ENCODE peak calls at places on chromosomes 13 and 19, in six cellular contexts. T is K562, D is A549, S is HepG2, K is upper lobe of left lung, Z is GM12878. H is an unnamed sample.

GRCh38 chr13:27482996-27483395 is 32.6 kb upstream of the MTIF3 start:
- ATAC-seq in T (no peak), D (no peak), S (no peak), K (no peak), Z (peak), H (no peak)

GRCh38 chr19:47020132-47020805 is 632 bp downstream of the NPAS1 start:
- ATAC-seq in T (no peak), D (no peak), S (peak), K (peak), Z (peak), H (no peak)

GRCh38 chr13:108155185-108156106 is 59.9 kb downstream of the LIG4 start:
- ATAC-seq in T (no peak), D (no peak), S (no peak), K (peak), Z (peak), H (no peak)

GRCh38 chr19:5707576-5708575 is 12.1 kb downstream of the LONP1 start:
- ATAC-seq in T (peak), D (no peak), S (no peak), K (peak), Z (no peak), H (no peak)

GRCh38 chr13:97329331-97329730 is 104.6 kb upstream of the RAP2A start:
- ATAC-seq in T (no peak), D (no peak), S (no peak), K (no peak), Z (no peak), H (no peak)

GRCh38 chr19:5055457-5055776 is 86.5 kb downstream of the KDM4B start:
- ATAC-seq in T (no peak), D (no peak), S (no peak), K (no peak), Z (no peak), H (no peak)

GRCh38 chr19:55407625-55408319 is at the start of gene UBE2S:
- ATAC-seq in T (peak), D (peak), S (peak), K (peak), Z (peak), H (peak)

GRCh38 chr13:47546265-47546962 is 454.7 kb downstream of the SUCLA2 start:
- ATAC-seq in T (no peak), D (no peak), S (no peak), K (no peak), Z (no peak), H (no peak)

DNA sequence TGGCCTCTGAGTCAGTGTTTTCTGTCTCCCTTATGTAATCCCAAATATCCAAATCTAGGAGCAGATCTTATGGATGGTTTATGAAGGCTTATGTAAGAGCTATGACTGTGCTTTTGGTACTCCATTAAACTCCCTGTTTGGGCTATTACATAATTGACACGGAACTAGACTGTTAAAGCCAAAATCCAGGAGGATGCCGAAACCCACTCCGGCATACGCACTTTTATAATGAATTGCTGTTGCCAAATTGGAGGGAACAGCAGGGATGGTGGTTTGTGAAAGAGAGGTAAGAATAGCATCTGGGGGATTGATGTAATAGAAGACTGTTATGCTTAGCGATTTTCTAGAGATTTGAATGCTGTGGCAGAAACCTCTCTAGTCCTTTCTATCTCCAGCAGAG is 2.0 kb downstream of the MTUS2 start:
- ATAC-seq in T (no peak), D (no peak), S (no peak), K (no peak), Z (no peak), H (no peak)
- H3K4me3 ChIP-seq in T (no peak), D (no peak), S (no peak), K (no peak), Z (no peak), H (no peak)

DNA sequence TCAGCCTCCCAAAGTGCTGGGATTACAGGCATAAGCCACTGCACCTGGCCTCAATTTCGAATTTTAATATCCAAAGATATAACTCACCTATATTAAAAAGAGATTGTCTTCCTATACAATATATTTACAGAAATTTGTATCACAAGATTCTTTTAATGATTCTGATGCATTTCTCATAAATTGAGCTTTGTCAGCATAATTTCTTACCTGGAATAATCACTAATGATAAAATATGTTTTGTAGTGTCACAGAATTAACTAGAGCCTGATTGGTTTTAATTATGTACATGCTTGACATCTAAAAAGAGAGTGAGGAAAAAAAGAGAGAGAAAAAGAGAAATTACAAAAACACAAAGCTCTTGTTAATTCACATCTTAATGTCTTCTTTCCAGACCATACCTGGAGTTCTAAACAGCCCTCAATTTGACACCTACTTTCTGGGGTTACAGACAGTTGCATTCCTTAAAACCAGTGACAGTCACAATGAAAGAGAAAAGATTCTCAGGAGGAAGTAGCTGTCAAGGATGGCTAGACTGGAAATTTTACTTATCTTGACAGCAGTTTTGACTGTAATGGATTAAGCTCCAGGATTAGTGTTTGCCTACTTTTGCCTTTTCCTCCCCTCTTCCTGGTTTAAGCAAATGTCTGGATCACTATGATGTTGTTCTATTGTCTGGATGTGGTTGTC is 214.4 kb downstream of the SPRY2 start:
- ATAC-seq in T (no peak), D (no peak), S (no peak), K (no peak), Z (peak), H (no peak)
- TF ChIP-seq EP300 in T (no peak), D (no peak), S (no peak), K (no peak), Z (no peak), H (no peak)

GRCh38 chr19:1270854-1271527 is 1.9 kb downstream of the CIRBP start:
- ATAC-seq in T (no peak), D (no peak), S (no peak), K (no peak), Z (no peak), H (no peak)

GRCh38 chr19:1269065-1269477 is at the start of gene CIRBP:
- ATAC-seq in T (peak), D (peak), S (peak), K (peak), Z (peak), H (peak)

GRCh38 chr19:1268392-1269064 is 604 bp upstream of the CIRBP start:
- ATAC-seq in T (no peak), D (no peak), S (no peak), K (no peak), Z (no peak), H (no peak)

GRCh38 chr19:1270168-1270853 is 1.2 kb downstream of the CIRBP start:
- ATAC-seq in T (no peak), D (no peak), S (no peak), K (no peak), Z (no peak), H (no peak)

DNA sequence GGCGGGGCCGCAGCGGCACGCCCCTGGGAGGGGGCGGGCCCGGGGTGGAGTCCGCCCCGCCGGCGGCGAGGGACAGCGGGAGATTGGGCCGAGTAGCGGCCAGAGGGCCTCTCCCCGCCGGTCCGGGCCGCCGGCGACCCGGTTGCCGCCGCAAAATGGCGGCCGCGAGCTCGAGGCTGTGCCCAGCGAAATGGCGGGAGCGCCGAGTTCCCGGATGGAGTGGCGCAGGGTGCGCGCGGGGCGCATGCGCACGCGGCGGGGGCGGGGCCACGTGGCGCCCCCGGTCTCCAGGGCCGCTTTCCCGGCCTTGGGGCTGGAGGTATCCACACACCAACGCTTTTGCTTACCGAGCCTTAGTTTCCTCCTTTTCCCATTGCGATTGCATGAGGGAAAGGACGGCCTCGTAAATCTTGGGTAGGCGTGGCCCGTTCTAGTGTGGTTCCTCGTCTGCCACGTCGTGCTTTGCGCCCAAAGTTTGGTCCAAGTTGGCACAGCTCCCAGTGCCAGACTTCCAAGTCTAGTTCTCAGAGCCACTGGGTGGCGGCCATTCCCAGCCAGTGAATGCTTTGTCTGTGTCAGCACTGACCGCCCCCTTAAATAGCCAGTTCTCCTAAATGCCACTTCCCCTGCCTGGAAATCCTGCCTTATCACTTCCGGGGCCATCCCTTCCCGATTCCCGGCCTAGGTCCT is 491 bp downstream of the CIRBP start:
- ATAC-seq in T (peak), D (peak), S (no peak), K (no peak), Z (peak), H (peak)
- TF ChIP-seq POLR2A in T (peak), D (no peak), S (peak), K (no peak), Z (peak), H (peak)

DNA sequence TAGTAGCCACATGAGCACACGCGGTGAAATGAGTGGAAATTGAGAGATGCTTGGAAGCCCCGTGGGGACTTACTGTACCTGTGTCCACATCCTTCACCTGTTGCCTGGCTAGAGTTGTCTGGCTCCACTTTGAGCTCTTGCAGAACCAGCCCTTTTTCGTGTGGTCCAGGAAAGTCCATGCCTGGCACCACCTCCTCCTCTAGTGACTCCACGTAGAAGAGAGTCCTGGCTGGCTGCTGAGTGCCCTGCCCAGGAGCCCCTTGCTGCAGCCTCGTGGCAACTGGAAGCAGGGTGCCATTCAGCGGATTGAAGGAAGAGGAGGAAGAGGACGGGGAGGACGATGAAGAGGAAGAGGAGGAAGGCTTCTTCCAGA is 515 bp upstream of the ATXN8OS start:
- ATAC-seq in T (no peak), D (no peak), S (no peak), K (no peak), Z (no peak), H (no peak)
- H3K4me3 ChIP-seq in T (no peak), D (no peak), S (no peak), K (no peak), Z (no peak), H (no peak)

GRCh38 chr19:14528419-14529253 is 758 bp upstream of the TECR start:
- ATAC-seq in T (no peak), D (no peak), S (no peak), K (no peak), Z (no peak), H (peak)
- TF ChIP-seq EP300 in T (no peak), D (no peak), S (no peak), K (no peak), Z (no peak), H (no peak)

DNA sequence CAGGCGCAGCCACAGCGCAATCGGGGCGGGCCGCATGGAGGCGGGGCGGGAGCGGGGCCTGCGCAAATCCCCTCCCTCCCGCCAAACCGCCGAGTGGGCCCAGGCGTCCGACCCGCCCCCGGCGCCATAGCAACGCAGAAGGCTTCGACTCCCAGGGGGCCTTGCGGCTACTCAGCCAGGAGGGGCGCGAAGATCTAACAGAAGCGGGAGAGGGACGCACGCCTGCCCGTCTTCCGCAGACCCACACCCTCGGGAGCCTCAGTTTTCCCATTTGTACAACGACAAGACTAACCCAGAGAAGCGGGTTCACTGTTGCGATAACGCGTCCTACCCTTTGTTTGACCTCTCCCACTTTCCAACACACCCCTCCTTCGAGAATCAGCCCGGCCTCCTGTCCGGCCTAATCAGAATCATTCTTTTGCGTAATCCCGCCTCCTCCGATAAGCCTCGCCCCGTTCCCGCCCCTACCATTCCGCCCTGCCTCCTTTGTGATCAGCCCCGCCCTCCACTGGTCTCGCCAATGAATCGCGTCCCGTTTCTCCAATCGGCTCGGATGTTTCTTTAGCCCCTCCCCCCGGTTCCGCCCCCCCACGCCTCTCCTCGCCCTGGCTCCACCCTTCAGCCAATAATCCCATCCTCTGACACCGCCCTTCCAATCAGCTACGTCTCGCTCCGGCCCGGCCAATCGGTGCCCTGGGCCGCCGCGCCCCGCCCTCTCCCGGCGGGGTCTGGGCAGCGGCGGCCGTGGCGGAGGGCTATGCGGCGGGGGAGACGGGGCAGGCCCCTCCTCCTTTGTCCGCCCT is at the start of gene PCSK4:
- ATAC-seq in T (peak), D (peak), S (peak), K (peak), Z (peak), H (peak)
- TF ChIP-seq POLR2A in T (no peak), D (peak), S (no peak), K (peak), Z (no peak), H (no peak)

DNA sequence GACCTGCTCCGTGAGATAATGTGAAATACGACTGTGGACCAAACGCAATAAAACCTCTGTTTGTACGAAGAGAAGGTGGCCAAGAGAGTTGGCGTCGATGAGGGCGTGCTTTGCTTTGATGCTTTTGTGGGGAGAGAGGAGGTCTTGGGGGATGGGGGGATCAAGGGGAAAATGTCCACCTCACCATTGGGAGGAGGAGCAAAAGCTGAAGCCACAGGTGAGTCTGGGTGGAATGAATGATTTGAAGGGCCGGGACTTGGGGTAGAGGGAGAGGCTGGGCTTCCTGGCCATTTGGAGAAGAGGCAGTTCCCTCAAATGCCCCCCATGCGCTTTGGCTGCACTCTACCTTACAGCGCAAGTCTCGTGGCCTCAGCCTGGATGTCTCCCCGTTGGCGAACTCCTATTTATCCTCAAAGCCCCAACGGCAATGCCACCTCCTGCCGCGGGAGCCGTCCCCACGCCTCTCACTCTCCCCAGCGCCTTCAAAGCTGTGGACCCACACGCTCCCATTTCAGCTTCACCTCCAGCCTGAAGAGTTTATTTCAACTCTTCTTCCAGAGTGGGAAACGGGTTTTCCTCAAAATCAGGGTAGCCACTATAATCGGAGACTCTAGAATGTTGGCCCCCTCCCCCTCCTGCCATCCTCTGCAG is 787 bp upstream of the ABCA7 start:
- ATAC-seq in T (no peak), D (no peak), S (no peak), K (no peak), Z (no peak), H (no peak)
- H3K4me3 ChIP-seq in T (peak), D (no peak), S (no peak), K (peak), Z (peak), H (peak)

GRCh38 chr19:48330012-48330681 is 4.8 kb downstream of the EMP3 start:
- ATAC-seq in T (no peak), D (no peak), S (no peak), K (peak), Z (peak), H (no peak)

GRCh38 chr19:48333467-48334384 is 8.4 kb downstream of the EMP3 start:
- ATAC-seq in T (peak), D (peak), S (peak), K (peak), Z (peak), H (peak)

GRCh38 chr19:48332351-48332661 is 7.0 kb downstream of the EMP3 start:
- ATAC-seq in T (no peak), D (no peak), S (no peak), K (no peak), Z (no peak), H (no peak)

GRCh38 chr19:48329167-48329891 is 4.0 kb downstream of the EMP3 start:
- ATAC-seq in T (no peak), D (no peak), S (no peak), K (no peak), Z (peak), H (no peak)

DNA sequence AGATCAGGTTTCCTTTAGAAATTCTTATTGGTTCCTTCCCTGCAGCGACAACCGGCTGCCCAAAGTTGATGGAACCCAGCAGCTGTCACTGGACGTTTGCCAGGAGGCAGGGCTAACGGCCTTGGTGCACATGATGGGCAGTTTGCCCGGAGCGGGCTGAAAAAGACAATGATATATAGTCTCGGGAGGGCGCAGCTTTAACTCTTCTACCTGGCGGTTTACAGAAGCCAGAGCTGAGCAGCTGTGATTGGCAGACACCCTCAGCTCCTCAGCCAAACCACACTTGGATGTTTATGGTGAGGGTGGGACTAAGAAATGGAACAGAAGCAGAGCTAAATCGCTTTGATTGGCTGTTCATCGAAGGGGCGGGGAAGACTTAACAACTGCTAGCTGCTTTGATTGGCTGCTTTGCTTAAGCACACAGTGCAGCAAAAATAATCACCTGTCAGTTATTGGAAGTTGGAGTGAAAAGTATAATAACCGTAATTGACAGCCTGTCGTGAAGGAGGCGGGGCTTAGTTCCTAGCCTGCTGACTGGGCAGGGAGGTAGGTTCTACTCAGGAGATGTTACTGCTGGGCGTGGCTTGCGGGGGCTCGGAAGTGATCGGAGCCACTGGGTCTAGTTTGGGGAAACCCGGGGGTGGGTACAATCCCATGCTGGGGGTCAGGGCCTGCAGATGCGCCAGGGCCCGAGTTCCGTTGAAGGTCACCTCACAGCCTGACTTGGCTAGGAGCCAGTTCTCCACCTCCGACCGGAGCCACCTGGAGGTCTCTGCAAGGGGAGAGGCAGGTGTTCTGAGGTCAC is 7.5 kb downstream of the EMP3 start:
- ATAC-seq in T (peak), D (peak), S (peak), K (peak), Z (peak), H (peak)
- TF ChIP-seq EP300 in T (peak), D (no peak), S (no peak), K (no peak), Z (no peak), H (no peak)

GRCh38 chr19:11247934-11248333 is 8.5 kb downstream of the ANGPTL8 start:
- ATAC-seq in T (no peak), D (no peak), S (no peak), K (no peak), Z (no peak), H (no peak)

GRCh38 chr19:11244846-11245589 is 5.6 kb downstream of the ANGPTL8 start:
- ATAC-seq in T (no peak), D (no peak), S (no peak), K (no peak), Z (no peak), H (no peak)

GRCh38 chr19:11248852-11249251 is 9.4 kb downstream of the ANGPTL8 start:
- ATAC-seq in T (no peak), D (no peak), S (no peak), K (no peak), Z (no peak), H (no peak)

GRCh38 chr19:11247391-11247790 is 8.0 kb downstream of the ANGPTL8 start:
- ATAC-seq in T (no peak), D (no peak), S (no peak), K (peak), Z (no peak), H (peak)

DNA sequence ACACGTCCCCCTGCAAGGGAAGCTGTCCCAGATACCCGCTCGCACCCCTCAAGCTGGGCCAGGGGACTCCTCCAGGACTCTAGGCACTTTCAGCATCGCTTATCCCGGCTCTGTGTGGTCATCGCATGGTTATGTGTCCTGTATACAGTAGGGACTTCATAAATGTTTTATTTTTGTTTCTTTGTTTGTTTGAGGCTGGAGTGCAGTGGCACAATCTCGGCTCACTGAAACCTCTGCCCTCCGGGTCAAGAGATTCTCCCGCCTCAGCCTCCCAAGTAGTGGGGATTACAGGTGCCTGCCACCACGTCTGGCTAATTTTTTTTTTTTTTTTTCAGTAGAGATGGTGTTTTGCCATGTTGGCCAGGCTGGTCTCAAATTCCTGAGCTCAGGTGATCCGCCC is 7.5 kb downstream of the ANGPTL8 start:
- ATAC-seq in T (no peak), D (no peak), S (no peak), K (no peak), Z (no peak), H (no peak)
- TF ChIP-seq POLR2A in T (no peak), D (no peak), S (no peak), K (no peak), Z (no peak), H (no peak)